ENCODE peak calls at places on chromosomes 5 and 9, in six cellular contexts. O is ureter, Z is hypothalamus, D is sigmoid colon, X is ACHN, A is iPS-NIHi11. B is an unnamed sample.

GRCh38 chr9:69822091-69822750 is 1.6 kb downstream of the CFAP95 start:
- DNase-seq in O (no peak), Z (no peak), D (no peak), X (no peak), A (no peak), B (no peak)

GRCh38 chr5:94469889-94470288 is 148.5 kb downstream of the KIAA0825 start:
- DNase-seq in O (no peak), Z (no peak), D (no peak), X (no peak), A (no peak), B (no peak)

GRCh38 chr9:104586496-104587180 is 12.6 kb downstream of the OR13C5 start:
- DNase-seq in O (no peak), Z (no peak), D (no peak), X (no peak), A (no peak), B (no peak)

GRCh38 chr5:98428806-98429205 is 344.7 kb upstream of the RGMB start:
- DNase-seq in O (no peak), Z (no peak), D (no peak), X (no peak), A (no peak), B (no peak)

GRCh38 chr5:493251-493701 is 31.0 kb downstream of the SLC9A3 start:
- DNase-seq in O (no peak), Z (no peak), D (no peak), X (no peak), A (no peak), B (no peak)

GRCh38 chr9:110958846-110959245 is 79.4 kb downstream of the LPAR1 start:
- DNase-seq in O (no peak), Z (no peak), D (no peak), X (no peak), A (no peak), B (no peak)

GRCh38 chr5:4518924-4519660 is 621.0 kb upstream of the ADAMTS16 start:
- DNase-seq in O (no peak), Z (no peak), D (no peak), X (no peak), A (no peak), B (no peak)

GRCh38 chr9:134730761-134731496 is 89.3 kb downstream of the COL5A1 start:
- DNase-seq in O (no peak), Z (no peak), D (peak), X (no peak), A (no peak), B (no peak)

GRCh38 chr5:78016831-78017529 is 240.8 kb upstream of the TBCA start:
- DNase-seq in O (no peak), Z (no peak), D (no peak), X (no peak), A (peak), B (no peak)

GRCh38 chr5:9239626-9240025 is 306.2 kb downstream of the SEMA5A start:
- DNase-seq in O (no peak), Z (no peak), D (no peak), X (no peak), A (no peak), B (no peak)

GRCh38 chr5:136058031-136058971 is 29.5 kb downstream of the TGFBI start:
- DNase-seq in O (peak), Z (no peak), D (peak), X (peak), A (no peak), B (peak)

GRCh38 chr9:70420267-70421019 is 6.0 kb upstream of the KLF9 start:
- DNase-seq in O (peak), Z (peak), D (peak), X (peak), A (peak), B (peak)

B was measured in HepG2.